ENCODE peak calls at places on chromosomes 2 and 18, in six cellular contexts. R is sigmoid colon, I is thyroid gland, V is H9, B is upper lobe of right lung, J is left ventricle myocardium inferior. W is an unnamed sample.

GRCh38 chr2:145744541-145745386 is 1224.8 kb upstream of the ZEB2 start:
- DNase-seq in B (no peak), V (no peak), I (no peak), R (no peak), J (no peak), W (no peak)

GRCh38 chr2:120239488-120240287 is 13.0 kb upstream of the RALB start:
- DNase-seq in I (peak), R (no peak), B (no peak), J (peak), V (peak), W (no peak)

GRCh38 chr2:157355618-157356017 is 30.0 kb upstream of the ERMN start:
- DNase-seq in I (no peak), B (no peak), V (no peak), J (no peak), R (no peak), W (no peak)

GRCh38 chr18:30280861-30281470 is 761.6 kb downstream of the DSC3 start:
- DNase-seq in R (no peak), J (no peak), I (no peak), V (no peak), B (no peak), W (peak)

GRCh38 chr2:17962874-17963273 is 84.4 kb downstream of the KCNS3 start:
- DNase-seq in B (no peak), J (no peak), R (no peak), V (no peak), I (no peak), W (no peak)

GRCh38 chr18:6881034-6881800 is 151.7 kb downstream of the ARHGAP28 start:
- DNase-seq in V (no peak), J (no peak), B (no peak), R (no peak), I (no peak), W (peak)

GRCh38 chr2:60530660-60531276 is 22.7 kb downstream of the BCL11A start:
- DNase-seq in I (peak), J (peak), B (peak), V (no peak), R (peak), W (peak)

GRCh38 chr2:235394278-235394828 is 99.5 kb upstream of the AGAP1 start:
- DNase-seq in R (no peak), I (no peak), B (no peak), J (no peak), V (no peak), W (no peak)

GRCh38 chr2:174610243-174610995 is 12.8 kb upstream of the WIPF1 start:
- DNase-seq in J (no peak), R (no peak), V (no peak), B (no peak), I (no peak), W (no peak)

GRCh38 chr2:218290316-218291261 is 1.7 kb downstream of the TMBIM1 start:
- DNase-seq in B (no peak), R (no peak), V (no peak), J (no peak), I (no peak), W (no peak)

GRCh38 chr2:96502891-96503636 is 2.1 kb downstream of the NEURL3 start:
- DNase-seq in V (no peak), J (no peak), B (no peak), I (no peak), R (no peak), W (peak)

GRCh38 chr2:11676640-11677039 is 6.6 kb upstream of the NTSR2 start:
- DNase-seq in J (no peak), V (no peak), B (peak), I (no peak), R (peak), W (no peak)

GRCh38 chr2:11279398-11279797 is 65.0 kb downstream of the ROCK2 start:
- DNase-seq in R (no peak), B (no peak), J (no peak), I (no peak), V (no peak), W (no peak)

GRCh38 chr2:126979604-126980003 is 80.9 kb downstream of the TEX51 start:
- DNase-seq in R (no peak), V (no peak), J (no peak), I (no peak), B (no peak), W (no peak)

GRCh38 chr2:26934335-26934724 is 36.1 kb upstream of the MAPRE3 start:
- DNase-seq in J (no peak), B (no peak), I (no peak), V (peak), R (no peak), W (no peak)

GRCh38 chr18:6672909-6673308 is 56.6 kb upstream of the ARHGAP28 start:
- DNase-seq in V (no peak), I (no peak), R (no peak), J (no peak), B (no peak), W (no peak)

GRCh38 chr2:54464334-54464733 is 8.2 kb downstream of the SPTBN1 start:
- DNase-seq in B (no peak), V (no peak), J (no peak), I (no peak), R (no peak), W (no peak)

GRCh38 chr18:37575646-37576045 is 10.0 kb upstream of the CELF4 start:
- DNase-seq in V (peak), R (no peak), J (no peak), I (no peak), B (peak), W (no peak)

GRCh38 chr2:28752608-28752984 is 966 bp downstream of the PPP1CB start:
- DNase-seq in J (no peak), B (no peak), R (no peak), I (no peak), V (no peak), W (no peak)

GRCh38 chr2:136255648-136256461 is 137.9 kb upstream of the CXCR4 start:
- DNase-seq in B (no peak), J (no peak), V (no peak), R (no peak), I (no peak), W (no peak)

GRCh38 chr2:24351981-24352380 is 8.4 kb downstream of the ITSN2 start:
- DNase-seq in V (no peak), J (no peak), I (no peak), B (no peak), R (no peak), W (no peak)
- TF ChIP-seq CTCF in V (no peak), J (peak), I (no peak), B (no peak), R (no peak), W (no peak)

DNA sequence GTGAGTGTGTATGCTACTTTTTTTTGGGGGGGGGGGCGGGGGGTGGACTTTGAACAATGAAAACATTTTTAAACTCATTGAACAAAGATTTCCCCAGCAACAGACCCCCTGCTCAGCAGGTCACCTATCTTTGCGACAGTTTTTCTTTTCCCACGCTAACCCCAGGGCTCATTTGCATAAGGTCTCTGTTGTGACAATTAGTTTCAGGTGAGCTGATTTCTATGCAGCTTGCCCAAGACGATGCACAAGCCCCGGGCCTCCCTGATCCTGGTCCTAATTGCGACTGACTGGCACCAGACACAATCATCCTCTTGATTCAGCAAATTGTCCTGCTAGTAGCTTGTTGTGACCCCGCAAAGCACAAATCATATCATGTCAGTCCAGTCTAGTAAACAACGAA is 40.3 kb downstream of the ZEB2 start:
- DNase-seq in I (no peak), V (peak), B (no peak), J (no peak), R (no peak), W (no peak)
- H3K27ac ChIP-seq in I (no peak), V (peak), B (no peak), J (peak), R (no peak), W (no peak)

GRCh38 chr2:150126839-150127238 is 360.6 kb downstream of the RND3 start:
- DNase-seq in J (no peak), V (no peak), B (no peak), I (no peak), R (no peak), W (no peak)

GRCh38 chr2:150126143-150126725 is 361.2 kb downstream of the RND3 start:
- DNase-seq in J (no peak), V (no peak), B (no peak), I (no peak), R (no peak), W (no peak)

GRCh38 chr2:150127271-150127990 is 360.0 kb downstream of the RND3 start:
- DNase-seq in J (no peak), B (no peak), I (no peak), V (no peak), R (no peak), W (no peak)

GRCh38 chr2:150125188-150125587 is 362.3 kb downstream of the RND3 start:
- DNase-seq in J (no peak), V (no peak), I (no peak), R (no peak), B (no peak), W (no peak)

DNA sequence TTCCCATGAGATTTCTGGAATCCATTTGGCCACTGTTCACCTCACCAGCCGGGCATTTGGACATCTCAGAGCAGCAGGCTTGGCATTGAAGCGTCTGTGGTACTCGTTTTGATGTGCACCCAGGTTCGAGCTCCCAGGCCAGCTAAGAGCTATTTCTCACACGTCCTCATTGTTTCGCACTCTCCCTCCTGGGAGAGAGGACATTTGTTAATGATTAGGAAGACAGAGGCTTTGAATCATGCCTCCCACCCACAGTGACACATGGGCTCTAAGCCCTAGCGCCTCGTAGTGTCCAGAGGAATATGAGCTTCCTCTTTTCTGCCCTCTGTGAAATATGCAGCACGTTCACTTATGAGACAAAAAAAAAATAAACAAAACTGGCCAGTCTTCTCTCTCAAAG is 361.8 kb downstream of the RND3 start:
- DNase-seq in R (no peak), B (no peak), V (no peak), J (no peak), I (no peak), W (no peak)
- TF ChIP-seq CTCF in R (no peak), B (no peak), V (no peak), J (no peak), I (no peak), W (no peak)

DNA sequence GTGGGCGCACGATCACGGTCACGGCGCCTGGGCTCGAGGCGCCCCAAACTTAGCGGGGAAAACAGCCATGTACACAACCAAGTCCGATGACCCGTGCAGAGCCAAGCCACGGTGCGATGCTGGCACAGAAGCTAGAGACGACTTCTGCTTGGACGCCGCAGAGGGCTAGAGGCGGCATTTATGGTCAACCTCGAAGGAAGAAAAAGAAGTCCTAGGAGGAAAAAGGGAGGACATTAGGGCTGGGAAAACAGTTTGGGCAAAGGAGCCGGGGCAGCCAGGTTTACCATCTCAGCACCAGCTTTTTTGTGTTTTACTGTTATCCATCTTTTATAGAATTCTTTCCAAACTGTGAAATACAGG is 606 bp upstream of the DTNB start:
- DNase-seq in I (no peak), J (no peak), V (no peak), B (no peak), R (no peak), W (peak)
- H3K27ac ChIP-seq in I (peak), J (peak), V (no peak), B (peak), R (peak), W (peak)

GRCh38 chr2:160332318-160332717 is 132.2 kb upstream of the ITGB6 start:
- DNase-seq in B (no peak), V (no peak), R (no peak), J (no peak), I (no peak), W (no peak)
- TF ChIP-seq CTCF in B (peak), V (no peak), R (no peak), J (no peak), I (no peak), W (no peak)

DNA sequence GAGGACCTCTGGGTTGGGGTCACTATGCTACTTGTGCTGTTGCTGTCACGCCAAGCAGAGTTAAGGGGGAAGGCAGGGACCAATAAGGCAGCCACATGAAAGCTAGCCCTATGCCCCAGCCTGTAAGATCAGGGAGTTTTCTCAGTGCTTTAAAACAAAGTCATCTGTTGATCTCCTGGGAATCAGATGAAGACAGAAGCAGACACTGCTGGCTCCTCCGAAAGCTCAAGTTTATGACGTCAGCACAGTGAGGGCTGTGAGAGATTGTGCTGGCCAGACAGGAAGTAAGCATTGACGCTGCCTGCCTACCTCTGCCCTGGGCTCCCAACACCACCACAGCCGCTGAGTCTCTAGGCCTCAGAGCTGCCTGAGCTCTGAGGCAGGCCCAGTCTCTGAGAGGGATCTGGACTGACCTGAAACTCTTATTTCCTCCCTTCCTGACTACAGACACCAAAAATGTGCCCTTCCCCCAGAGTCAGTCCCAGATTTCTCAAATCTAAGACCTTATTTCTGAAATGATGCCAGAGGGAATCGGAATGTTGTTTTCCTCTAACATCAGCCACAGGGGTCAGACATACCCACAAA is 118.1 kb upstream of the EPAS1 start:
- DNase-seq in R (peak), V (no peak), B (no peak), J (peak), I (peak), W (peak)
- H3K27ac ChIP-seq in R (peak), V (no peak), B (peak), J (peak), I (no peak), W (peak)

GRCh38 chr2:161570424-161571050 is 53.7 kb upstream of the SLC4A10 start:
- DNase-seq in R (no peak), B (no peak), J (no peak), I (no peak), V (no peak), W (no peak)
- TF ChIP-seq CTCF in R (no peak), B (no peak), J (no peak), I (no peak), V (peak), W (no peak)